ENCODE peak calls at places on chromosomes 11 and 22, in four cellular contexts. One of them, this sample, is unnamed.
A peak's percentile ranks its signal among the peaks of the same experiment; 100 is the strongest.

GRCh38 chr11:14544611-14545010 is 24.4 kb upstream of the PSMA1 start:
- DNase-seq in HEK293T: no peak
- DNase-seq in HepG2: no peak
- DNase-seq in H1: no peak
- DNase-seq in this sample: peak; percentile 17

GRCh38 chr11:33773399-33774355 is 643 bp downstream of the FBXO3 start:
- DNase-seq in H1: no peak
- DNase-seq in HEK293T: peak; percentile 34
- DNase-seq in HepG2: peak; percentile 6
- DNase-seq in this sample: no peak

GRCh38 chr11:33828604-33829429 is 54.5 kb upstream of the FBXO3 start:
- DNase-seq in H1: no peak
- DNase-seq in HepG2: no peak
- DNase-seq in HEK293T: no peak
- DNase-seq in this sample: no peak

GRCh38 chr11:46352063-46352841 is 5.0 kb downstream of the DGKZ start:
- DNase-seq in HepG2: no peak
- DNase-seq in HEK293T: peak; percentile 79
- DNase-seq in H1: no peak
- DNase-seq in this sample: no peak

GRCh38 chr22:20552450-20552894 is 45.1 kb downstream of the MED15 start:
- DNase-seq in HEK293T: no peak
- DNase-seq in HepG2: peak; percentile 67
- DNase-seq in H1: no peak
- DNase-seq in this sample: no peak

GRCh38 chr11:8258289-8258688 is 5.4 kb downstream of the LMO1 start:
- DNase-seq in H1: no peak
- DNase-seq in HepG2: no peak
- DNase-seq in HEK293T: no peak
- DNase-seq in this sample: no peak

GRCh38 chr22:25143161-25144076 is 56.2 kb upstream of the CRYBB3 start:
- DNase-seq in HepG2: no peak
- DNase-seq in H1: no peak
- DNase-seq in HEK293T: no peak
- DNase-seq in this sample: no peak

GRCh38 chr11:6027501-6027900 is 3.1 kb downstream of the OR56A1 start:
- DNase-seq in HEK293T: no peak
- DNase-seq in H1: no peak
- DNase-seq in HepG2: no peak
- DNase-seq in this sample: no peak

GRCh38 chr22:45968751-45969413 is 8.1 kb downstream of the WNT7B start:
- DNase-seq in HepG2: no peak
- DNase-seq in HEK293T: no peak
- DNase-seq in H1: no peak
- DNase-seq in this sample: no peak

GRCh38 chr22:48920776-48921241 is 906.9 kb downstream of the BRD1 start:
- DNase-seq in HEK293T: no peak
- DNase-seq in HepG2: no peak
- DNase-seq in H1: no peak
- DNase-seq in this sample: no peak

DNA sequence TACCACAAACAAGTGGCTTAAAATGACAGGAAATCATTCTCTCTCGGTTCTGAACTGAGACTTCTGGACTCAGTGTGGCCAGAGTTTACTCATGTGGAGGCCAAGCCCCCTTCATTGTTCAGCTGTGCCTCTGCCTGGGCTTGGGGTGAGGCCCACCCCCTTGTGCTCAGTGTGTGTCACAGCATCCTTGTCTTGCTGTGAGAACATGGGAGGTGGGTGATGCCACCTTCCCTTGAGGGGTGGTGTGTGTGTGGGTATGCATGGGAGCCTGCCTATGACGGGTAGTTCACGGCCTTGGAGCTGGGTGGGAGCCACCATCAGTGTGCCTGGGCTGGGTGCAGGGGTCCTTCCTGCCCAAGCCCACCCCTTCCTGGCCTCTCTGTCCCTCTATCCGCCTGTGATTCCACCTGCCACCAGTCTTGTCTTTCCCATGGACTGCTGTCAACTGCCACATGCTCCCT is 101.7 kb downstream of the MORC2 start:
- DNase-seq in HepG2: peak; percentile 31
- DNase-seq in H1: no peak
- DNase-seq in HEK293T: no peak
- DNase-seq in this sample: no peak
- TF ChIP-seq SP1 in HepG2: no peak
- TF ChIP-seq SP1 in H1: no peak
- TF ChIP-seq SP1 in HEK293T: no peak
- TF ChIP-seq SP1 in this sample: no peak

GRCh38 chr22:31526275-31526674 is 29.9 kb downstream of the SFI1 start:
- DNase-seq in H1: no peak
- DNase-seq in HEK293T: no peak
- DNase-seq in HepG2: no peak
- DNase-seq in this sample: no peak
- TF ChIP-seq SUZ12 in H1: no peak
- TF ChIP-seq SUZ12 in HEK293T: no peak
- TF ChIP-seq SUZ12 in HepG2: no peak
- TF ChIP-seq SUZ12 in this sample: no peak

GRCh38 chr22:43110444-43110926 is at the start of gene BIK:
- DNase-seq in HepG2: peak; percentile 51
- DNase-seq in HEK293T: peak; percentile 67
- DNase-seq in H1: no peak
- DNase-seq in this sample: no peak
- TF ChIP-seq SP1 in HepG2: no peak
- TF ChIP-seq SP1 in HEK293T: no peak
- TF ChIP-seq SP1 in H1: no peak
- TF ChIP-seq SP1 in this sample: no peak

GRCh38 chr11:71383461-71383860 is 64.7 kb downstream of the DHCR7 start:
- DNase-seq in HepG2: no peak
- DNase-seq in H1: no peak
- DNase-seq in HEK293T: no peak
- DNase-seq in this sample: peak; percentile 62

GRCh38 chr11:71384561-71384960 is 63.6 kb downstream of the DHCR7 start:
- DNase-seq in HepG2: no peak
- DNase-seq in HEK293T: no peak
- DNase-seq in H1: no peak
- DNase-seq in this sample: no peak

GRCh38 chr11:71387784-71388636 is 60.2 kb downstream of the DHCR7 start:
- DNase-seq in HEK293T: no peak
- DNase-seq in H1: no peak
- DNase-seq in HepG2: no peak
- DNase-seq in this sample: no peak

GRCh38 chr11:71386232-71386631 is 62.0 kb downstream of the DHCR7 start:
- DNase-seq in HEK293T: no peak
- DNase-seq in H1: no peak
- DNase-seq in HepG2: no peak
- DNase-seq in this sample: no peak

GRCh38 chr11:71385091-71385490 is 63.1 kb downstream of the DHCR7 start:
- DNase-seq in H1: no peak
- DNase-seq in HepG2: no peak
- DNase-seq in HEK293T: no peak
- DNase-seq in this sample: no peak
- TF ChIP-seq SUZ12 in H1: no peak
- TF ChIP-seq SUZ12 in HepG2: no peak
- TF ChIP-seq SUZ12 in HEK293T: no peak
- TF ChIP-seq SUZ12 in this sample: no peak

DNA sequence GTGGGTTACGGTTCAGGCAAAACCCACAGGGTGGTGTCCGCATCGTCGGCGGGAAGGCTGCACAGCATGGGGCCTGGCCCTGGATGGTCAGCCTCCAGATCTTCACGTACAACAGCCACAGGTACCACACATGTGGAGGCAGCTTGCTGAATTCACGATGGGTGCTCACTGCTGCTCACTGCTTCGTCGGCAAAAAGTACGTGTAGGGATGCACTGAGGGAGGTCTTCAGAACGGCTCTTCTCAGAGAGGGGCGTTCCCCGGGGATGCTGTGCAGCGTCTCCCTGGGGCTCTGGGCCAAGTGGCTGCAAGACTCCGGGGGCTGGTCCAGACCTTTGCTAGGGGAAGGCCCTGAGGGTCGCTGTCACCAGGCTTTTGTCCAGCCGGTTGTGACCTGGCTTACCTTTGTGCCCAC is 1.3 kb downstream of the ACR start:
- DNase-seq in H1: no peak
- DNase-seq in HepG2: no peak
- DNase-seq in HEK293T: no peak
- DNase-seq in this sample: no peak
- TF ChIP-seq SP1 in H1: no peak
- TF ChIP-seq SP1 in HepG2: no peak
- TF ChIP-seq SP1 in HEK293T: no peak
- TF ChIP-seq SP1 in this sample: no peak

GRCh38 chr22:22810018-22810427 is 77.6 kb upstream of the IGLL5 start:
- DNase-seq in HepG2: peak; percentile 50
- DNase-seq in HEK293T: no peak
- DNase-seq in H1: no peak
- DNase-seq in this sample: no peak
- TF ChIP-seq SUZ12 in HepG2: no peak
- TF ChIP-seq SUZ12 in HEK293T: no peak
- TF ChIP-seq SUZ12 in H1: no peak
- TF ChIP-seq SUZ12 in this sample: no peak

GRCh38 chr11:12949456-12949855 is 59.7 kb upstream of the RASSF10 start:
- DNase-seq in H1: no peak
- DNase-seq in HepG2: no peak
- DNase-seq in HEK293T: no peak
- DNase-seq in this sample: no peak
- TF ChIP-seq SP1 in H1: no peak
- TF ChIP-seq SP1 in HepG2: no peak
- TF ChIP-seq SP1 in HEK293T: no peak
- TF ChIP-seq SP1 in this sample: no peak

DNA sequence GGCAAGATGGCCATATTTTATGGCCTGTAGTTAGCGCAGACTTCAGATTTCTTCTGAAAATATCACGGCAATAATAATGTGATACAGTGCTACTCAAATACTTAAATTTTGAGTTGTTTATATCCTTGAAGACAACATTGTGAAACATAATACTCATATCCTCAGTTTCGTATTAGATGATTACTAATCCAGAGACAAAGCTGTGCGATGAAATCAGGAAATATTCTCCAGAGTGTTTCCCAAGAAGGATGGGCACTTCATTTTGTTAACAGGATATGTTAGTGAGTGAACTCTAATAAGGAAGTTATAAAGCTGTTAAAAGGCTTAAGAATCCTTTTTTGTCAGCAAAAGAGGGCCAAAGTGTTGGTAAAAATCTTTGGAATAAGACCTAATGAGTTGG is 4.0 kb upstream of the PIK3IP1 start:
- DNase-seq in H1: no peak
- DNase-seq in HEK293T: no peak
- DNase-seq in HepG2: no peak
- DNase-seq in this sample: no peak
- TF ChIP-seq SUZ12 in H1: no peak
- TF ChIP-seq SUZ12 in HEK293T: no peak
- TF ChIP-seq SUZ12 in HepG2: no peak
- TF ChIP-seq SUZ12 in this sample: no peak

GRCh38 chr11:68313574-68314202 is 1.3 kb downstream of the LRP5 start:
- DNase-seq in HepG2: peak; percentile 43
- DNase-seq in HEK293T: no peak
- DNase-seq in H1: no peak
- DNase-seq in this sample: no peak

GRCh38 chr11:68315581-68315920 is 3.2 kb downstream of the LRP5 start:
- DNase-seq in HepG2: no peak
- DNase-seq in H1: no peak
- DNase-seq in HEK293T: no peak
- DNase-seq in this sample: no peak

GRCh38 chr11:68312780-68313573 is 586 bp downstream of the LRP5 start:
- DNase-seq in HepG2: no peak
- DNase-seq in H1: no peak
- DNase-seq in HEK293T: no peak
- DNase-seq in this sample: no peak

GRCh38 chr11:68314886-68315580 is 2.6 kb downstream of the LRP5 start:
- DNase-seq in H1: no peak
- DNase-seq in HEK293T: no peak
- DNase-seq in HepG2: peak; percentile 96
- DNase-seq in this sample: no peak

GRCh38 chr11:68314203-68314885 is 2.0 kb downstream of the LRP5 start:
- DNase-seq in H1: no peak
- DNase-seq in HepG2: no peak
- DNase-seq in HEK293T: no peak
- DNase-seq in this sample: no peak
- TF ChIP-seq SP1 in H1: no peak
- TF ChIP-seq SP1 in HepG2: no peak
- TF ChIP-seq SP1 in HEK293T: no peak
- TF ChIP-seq SP1 in this sample: no peak

This sample was measured in GM12878.